ENCODE peak calls at places on chromosomes 7 and 10, in six cellular contexts. M is testis; A is CD4-positive, alpha-beta T cell; S is neural crest cell; V is hepatocyte; W is AG04449. E is an unnamed sample.

GRCh38 chr7:105678811-105679495 is 97.7 kb upstream of the EFCAB10 start:
- DNase-seq in W (no peak), A (no peak), V (no peak), S (no peak), M (peak), E (no peak)

GRCh38 chr7:25117226-25118047 is 7.6 kb downstream of the CYCS start:
- DNase-seq in V (no peak), S (no peak), W (no peak), M (no peak), A (no peak), E (no peak)

GRCh38 chr7:151725844-151726770 is 150.8 kb downstream of the PRKAG2 start:
- DNase-seq in S (no peak), V (no peak), W (no peak), M (no peak), A (no peak), E (no peak)

GRCh38 chr7:112272921-112273561 is 66.5 kb downstream of the ZNF277 start:
- DNase-seq in A (no peak), M (no peak), V (no peak), S (no peak), W (no peak), E (no peak)

GRCh38 chr10:4812952-4813351 is 13.1 kb upstream of the AKR1E2 start:
- DNase-seq in V (peak), S (no peak), W (peak), M (no peak), A (no peak), E (no peak)

GRCh38 chr10:9848981-9849380 is 1168.7 kb upstream of the CELF2 start:
- DNase-seq in A (no peak), S (no peak), V (no peak), W (no peak), M (no peak), E (no peak)

GRCh38 chr7:15753834-15754600 is 67.5 kb upstream of the MEOX2 start:
- DNase-seq in M (no peak), V (no peak), A (no peak), W (no peak), S (no peak), E (no peak)

GRCh38 chr10:6647811-6648526 is 67.9 kb upstream of the PRKCQ start:
- DNase-seq in A (peak), W (no peak), V (peak), M (peak), S (peak), E (no peak)

GRCh38 chr10:101775273-101776131 is at the start of gene FGF8:
- DNase-seq in M (no peak), S (no peak), A (no peak), V (no peak), W (no peak), E (no peak)

GRCh38 chr10:91512458-91512857 is 102.3 kb downstream of the HECTD2 start:
- DNase-seq in S (no peak), W (no peak), M (no peak), A (no peak), V (no peak), E (no peak)

GRCh38 chr7:1425292-1426136 is 33.8 kb downstream of the MICALL2 start:
- DNase-seq in W (no peak), A (no peak), S (no peak), M (peak), V (no peak), E (peak)

GRCh38 chr7:87414400-87415188 is 60.9 kb downstream of the ABCB4 start:
- DNase-seq in W (peak), M (no peak), S (no peak), A (no peak), V (peak), E (no peak)

GRCh38 chr7:102450242-102450641 is 14.4 kb downstream of the ALKBH4 start:
- DNase-seq in V (no peak), A (peak), M (no peak), S (no peak), W (no peak), E (no peak)
- TF ChIP-seq CTCF in V (no peak), A (peak), M (no peak), S (no peak), W (no peak), E (peak)

GRCh38 chr10:86178401-86179142 is 188.0 kb downstream of the GRID1 start:
- DNase-seq in A (no peak), W (no peak), S (peak), M (peak), V (peak), E (no peak)
- TF ChIP-seq CTCF in A (no peak), W (peak), S (peak), M (no peak), V (no peak), E (peak)

GRCh38 chr10:114303556-114303955 is 64.5 kb downstream of the VWA2 start:
- DNase-seq in M (no peak), V (no peak), W (no peak), A (no peak), S (no peak), E (no peak)

GRCh38 chr10:114305521-114305925 is 66.5 kb downstream of the VWA2 start:
- DNase-seq in V (no peak), S (no peak), W (no peak), M (no peak), A (no peak), E (no peak)

GRCh38 chr10:114306116-114306973 is 67.3 kb downstream of the VWA2 start:
- DNase-seq in M (no peak), S (no peak), V (no peak), W (peak), A (no peak), E (no peak)

GRCh38 chr10:114304017-114304565 is 65.0 kb downstream of the VWA2 start:
- DNase-seq in W (peak), V (peak), S (peak), M (peak), A (peak), E (no peak)

DNA sequence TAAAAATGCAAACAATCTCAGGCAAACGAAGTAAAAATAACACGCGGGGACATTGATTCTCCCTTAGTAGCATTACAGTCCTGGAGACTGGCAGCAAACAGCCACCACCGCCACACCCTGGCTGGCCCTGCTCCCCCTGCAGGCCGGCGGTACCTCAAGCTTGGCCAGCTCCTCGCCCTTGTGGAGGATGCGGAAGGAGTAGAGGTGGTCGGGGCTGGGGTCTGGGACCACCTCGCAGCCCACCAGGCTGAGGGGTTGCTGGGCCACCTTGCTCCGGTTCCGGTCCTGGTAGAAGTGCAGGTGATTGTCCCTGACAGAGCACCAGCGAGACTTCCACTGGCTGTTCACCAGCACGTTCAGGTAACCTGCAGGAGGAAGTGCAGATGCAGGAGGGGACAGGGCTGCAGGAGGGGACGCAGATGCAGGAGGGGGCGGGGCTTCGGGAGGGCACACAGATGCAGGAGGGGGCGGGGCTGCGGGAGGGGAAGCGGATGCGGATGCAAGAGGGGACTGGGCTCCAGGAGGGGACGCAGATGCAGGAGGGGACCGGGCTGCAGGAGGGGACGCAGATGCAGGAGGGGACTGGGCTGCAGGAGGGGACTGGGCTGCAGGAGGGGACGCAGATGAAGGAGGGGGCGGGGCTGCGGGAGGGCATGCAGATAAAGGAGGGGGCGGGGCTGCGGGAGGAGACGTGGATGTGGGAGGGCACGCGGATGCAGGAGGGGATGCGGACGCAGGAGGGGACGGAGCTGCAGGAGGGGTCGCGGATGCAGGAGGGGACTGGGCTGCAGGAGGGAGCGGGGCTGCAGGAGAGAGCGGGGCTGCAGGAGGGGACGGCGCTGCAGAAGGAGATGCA is 65.7 kb downstream of the VWA2 start:
- DNase-seq in W (no peak), S (peak), A (peak), V (peak), M (peak), E (no peak)
- TF ChIP-seq CTCF in W (peak), S (peak), A (peak), V (peak), M (peak), E (no peak)

GRCh38 chr7:142375710-142376313 is 118.0 kb upstream of the PRSS58 start:
- DNase-seq in M (no peak), W (no peak), S (no peak), V (peak), A (no peak), E (no peak)
- TF ChIP-seq CTCF in M (no peak), W (peak), S (no peak), V (peak), A (no peak), E (no peak)

GRCh38 chr10:25725917-25726716 is 207.9 kb upstream of the MYO3A start:
- DNase-seq in V (peak), M (peak), A (no peak), W (no peak), S (peak), E (no peak)
- TF ChIP-seq CTCF in V (peak), M (peak), A (peak), W (peak), S (peak), E (peak)

DNA sequence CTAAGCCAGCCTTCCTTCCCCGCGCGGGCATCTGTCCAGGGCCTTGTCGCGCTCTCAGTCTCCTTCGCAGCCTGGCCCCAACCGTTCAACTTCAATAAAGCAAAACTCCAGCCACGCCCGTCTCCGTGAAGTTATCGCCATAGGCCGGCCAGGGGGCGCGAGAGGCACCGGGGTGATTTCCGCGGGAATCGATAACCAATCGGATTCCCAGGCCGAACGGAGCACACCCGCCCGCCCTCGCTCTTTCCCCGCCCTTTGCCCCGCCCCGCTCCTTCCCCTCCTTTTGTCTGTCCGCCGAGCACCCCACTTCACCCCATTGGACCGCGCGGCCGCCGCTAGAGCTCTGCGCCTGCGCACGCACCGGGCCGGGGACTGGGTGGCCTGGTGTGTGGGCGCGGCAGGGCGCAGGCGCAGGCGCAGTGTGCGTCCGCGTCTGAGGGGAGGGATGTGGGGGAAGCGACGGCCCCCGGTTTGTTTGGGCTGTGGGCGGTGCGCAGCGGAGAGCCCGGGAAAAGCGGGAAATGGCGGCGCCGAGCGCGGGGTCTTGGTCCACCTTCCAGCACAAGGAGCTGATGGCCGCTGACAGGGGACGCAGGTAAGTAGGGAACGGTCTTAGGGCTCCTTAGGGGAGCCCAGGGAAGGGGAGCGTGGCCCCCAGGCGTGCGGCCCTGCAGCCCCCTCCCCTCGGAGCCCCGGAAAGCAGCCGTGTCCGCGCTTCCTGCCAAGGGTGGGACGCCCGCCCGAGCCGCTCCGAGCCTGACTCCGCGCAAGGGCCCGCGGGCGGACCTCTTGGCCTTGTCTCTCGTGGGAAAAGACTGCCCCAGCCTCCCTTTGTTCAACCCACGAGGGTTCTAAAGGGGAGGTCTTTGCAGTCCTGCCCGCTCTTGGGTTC is at the start of gene CASP2:
- DNase-seq in V (peak), S (peak), A (peak), W (peak), M (peak), E (peak)
- TF ChIP-seq CTCF in V (peak), S (peak), A (peak), W (peak), M (peak), E (no peak)

GRCh38 chr10:23694921-23695824 is 256.3 kb downstream of the OTUD1 start:
- DNase-seq in W (no peak), M (no peak), S (no peak), V (peak), A (no peak), E (no peak)
- TF ChIP-seq CTCF in W (no peak), M (no peak), S (no peak), V (peak), A (no peak), E (no peak)

GRCh38 chr10:56279270-56279669 is 81.8 kb downstream of the ZWINT start:
- DNase-seq in S (no peak), W (no peak), M (no peak), V (no peak), A (no peak), E (no peak)
- TF ChIP-seq CTCF in S (no peak), W (no peak), M (no peak), V (no peak), A (no peak), E (no peak)

GRCh38 chr7:29255839-29256782 is 61.5 kb downstream of the CHN2 start:
- DNase-seq in M (no peak), S (no peak), W (no peak), A (no peak), V (peak), E (no peak)
- TF ChIP-seq CTCF in M (no peak), S (no peak), W (no peak), A (no peak), V (no peak), E (no peak)